ENCODE peak calls at places on chromosomes 6 and 20, in four cellular contexts. One of them, this sample, is unnamed.

GRCh38 chr6:44926556-44926955 is 401.6 kb upstream of the RUNX2 start:
- DNase-seq in HL-60: no peak
- DNase-seq in K562: no peak
- DNase-seq in GM12878: no peak
- DNase-seq in this sample: no peak

GRCh38 chr20:50915424-50915823 is 15.8 kb downstream of the ADNP start:
- DNase-seq in HL-60: no peak
- DNase-seq in K562: no peak
- DNase-seq in GM12878: no peak
- DNase-seq in this sample: no peak

GRCh38 chr6:118893882-118894424 is at the start of gene ASF1A:
- DNase-seq in HL-60: peak; percentile 99
- DNase-seq in K562: peak; percentile 99
- DNase-seq in GM12878: peak; percentile 87
- DNase-seq in this sample: peak; percentile 54

GRCh38 chr6:121597654-121598053 is 162.2 kb downstream of the GJA1 start:
- DNase-seq in HL-60: no peak
- DNase-seq in K562: no peak
- DNase-seq in GM12878: no peak
- DNase-seq in this sample: no peak

GRCh38 chr6:72622094-72622540 is 253 bp downstream of the KCNQ5 start:
- DNase-seq in HL-60: peak; percentile 70
- DNase-seq in K562: peak; percentile 34
- DNase-seq in GM12878: no peak
- DNase-seq in this sample: no peak

GRCh38 chr6:11734861-11735652 is 43.5 kb downstream of the ADTRP start:
- DNase-seq in HL-60: peak; percentile 36
- DNase-seq in K562: no peak
- DNase-seq in GM12878: no peak
- DNase-seq in this sample: no peak

GRCh38 chr6:3749390-3749978 is 2.0 kb downstream of the PXDC1 start:
- DNase-seq in HL-60: no peak
- DNase-seq in K562: no peak
- DNase-seq in GM12878: no peak
- DNase-seq in this sample: no peak

GRCh38 chr6:164731539-164731938 is 577.9 kb downstream of the C6orf118 start:
- DNase-seq in HL-60: no peak
- DNase-seq in K562: no peak
- DNase-seq in GM12878: no peak
- DNase-seq in this sample: no peak

GRCh38 chr6:25872804-25873203 is 1.2 kb downstream of the SLC17A3 start:
- DNase-seq in HL-60: no peak
- DNase-seq in K562: no peak
- DNase-seq in GM12878: no peak
- DNase-seq in this sample: no peak

GRCh38 chr6:30640481-30640880 is 6.5 kb upstream of the C6orf136 start:
- DNase-seq in HL-60: no peak
- DNase-seq in K562: no peak
- DNase-seq in GM12878: no peak
- DNase-seq in this sample: no peak

GRCh38 chr6:72826744-72827438 is 205.0 kb downstream of the KCNQ5 start:
- DNase-seq in HL-60: no peak
- DNase-seq in K562: no peak
- DNase-seq in GM12878: no peak
- DNase-seq in this sample: no peak

GRCh38 chr6:104940238-104940880 is 16.5 kb upstream of the LIN28B start:
- DNase-seq in HL-60: no peak
- DNase-seq in K562: no peak
- DNase-seq in GM12878: no peak
- DNase-seq in this sample: no peak

GRCh38 chr6:26408828-26409730 is 7.0 kb downstream of the BTN3A1 start:
- DNase-seq in HL-60: no peak
- DNase-seq in K562: no peak
- DNase-seq in GM12878: no peak
- DNase-seq in this sample: no peak

GRCh38 chr6:111918825-111919224 is 45.6 kb upstream of the FYN start:
- DNase-seq in HL-60: no peak
- DNase-seq in K562: no peak
- DNase-seq in GM12878: no peak
- DNase-seq in this sample: no peak

GRCh38 chr6:135869857-135870256 is 18.4 kb downstream of the PDE7B start:
- DNase-seq in HL-60: no peak
- DNase-seq in K562: no peak
- DNase-seq in GM12878: no peak
- DNase-seq in this sample: no peak

GRCh38 chr20:38764563-38765355 is 16.5 kb downstream of the ACTR5 start:
- DNase-seq in HL-60: peak; percentile 69
- DNase-seq in K562: peak; percentile 16
- DNase-seq in GM12878: no peak
- DNase-seq in this sample: no peak

GRCh38 chr6:36745836-36746235 is 48.2 kb downstream of the RAB44 start:
- DNase-seq in HL-60: no peak
- DNase-seq in K562: no peak
- DNase-seq in GM12878: no peak
- DNase-seq in this sample: no peak

GRCh38 chr6:19297880-19298279 is 539.3 kb upstream of the ID4 start:
- DNase-seq in HL-60: no peak
- DNase-seq in K562: no peak
- DNase-seq in GM12878: no peak
- DNase-seq in this sample: no peak

GRCh38 chr6:142152731-142153130 is 5.7 kb downstream of the VTA1 start:
- DNase-seq in HL-60: no peak
- DNase-seq in K562: no peak
- DNase-seq in GM12878: no peak
- DNase-seq in this sample: no peak

GRCh38 chr6:150766201-150766997 is 99.1 kb upstream of the MTHFD1L start:
- DNase-seq in HL-60: no peak
- DNase-seq in K562: no peak
- DNase-seq in GM12878: no peak
- DNase-seq in this sample: no peak

DNA sequence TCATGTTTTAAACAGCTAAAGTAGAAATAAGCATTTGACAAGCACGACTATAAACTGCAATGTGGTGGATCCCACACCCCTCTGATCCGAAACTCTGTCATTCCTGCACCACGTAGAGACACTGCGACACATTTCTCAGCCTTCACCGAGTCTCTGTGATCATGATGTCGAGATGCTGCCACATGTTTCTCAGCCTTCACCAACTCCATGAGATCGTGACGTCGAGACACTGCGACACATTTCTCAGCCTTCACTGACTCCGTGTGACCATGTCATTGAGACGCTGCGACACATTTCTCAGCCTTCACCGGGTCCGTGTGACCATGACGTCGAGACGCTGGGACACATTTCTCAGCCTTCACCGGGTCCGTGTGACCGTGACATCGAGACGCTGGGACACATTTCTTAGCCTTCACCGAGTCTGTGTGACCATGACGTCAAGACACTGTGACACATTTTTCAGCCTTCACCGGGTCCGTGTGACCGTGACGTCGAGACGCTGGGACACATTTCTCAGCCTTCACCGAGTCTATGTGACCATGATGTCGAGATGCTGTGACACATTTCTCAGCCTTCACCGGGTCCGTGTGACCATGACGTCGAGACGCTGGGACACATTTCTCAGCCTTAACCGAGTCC is 143.0 kb downstream of the TTLL2 start:
- DNase-seq in HL-60: no peak
- DNase-seq in K562: peak; percentile 52
- DNase-seq in GM12878: no peak
- DNase-seq in this sample: no peak
- TF ChIP-seq SPI1 in HL-60: no peak
- TF ChIP-seq SPI1 in K562: no peak
- TF ChIP-seq SPI1 in GM12878: no peak
- TF ChIP-seq SPI1 in this sample: no peak

GRCh38 chr6:56481957-56482356 is 160.7 kb downstream of the DST start:
- DNase-seq in HL-60: no peak
- DNase-seq in K562: no peak
- DNase-seq in GM12878: no peak
- DNase-seq in this sample: no peak

GRCh38 chr6:56483929-56484328 is 158.8 kb downstream of the DST start:
- DNase-seq in HL-60: no peak
- DNase-seq in K562: no peak
- DNase-seq in GM12878: no peak
- DNase-seq in this sample: no peak

GRCh38 chr6:56480246-56480645 is 162.4 kb downstream of the DST start:
- DNase-seq in HL-60: no peak
- DNase-seq in K562: no peak
- DNase-seq in GM12878: no peak
- DNase-seq in this sample: no peak

GRCh38 chr6:56484669-56485068 is 158.0 kb downstream of the DST start:
- DNase-seq in HL-60: no peak
- DNase-seq in K562: no peak
- DNase-seq in GM12878: no peak
- DNase-seq in this sample: no peak

GRCh38 chr6:56482525-56482924 is 160.2 kb downstream of the DST start:
- DNase-seq in HL-60: no peak
- DNase-seq in K562: no peak
- DNase-seq in GM12878: no peak
- DNase-seq in this sample: no peak
- TF ChIP-seq SPI1 in HL-60: no peak
- TF ChIP-seq SPI1 in K562: no peak
- TF ChIP-seq SPI1 in GM12878: no peak
- TF ChIP-seq SPI1 in this sample: no peak

GRCh38 chr6:143163621-143164020 is 102.9 kb downstream of the AIG1 start:
- DNase-seq in HL-60: no peak
- DNase-seq in K562: peak; percentile 57
- DNase-seq in GM12878: no peak
- DNase-seq in this sample: no peak

GRCh38 chr6:143167224-143167623 is 106.5 kb downstream of the AIG1 start:
- DNase-seq in HL-60: no peak
- DNase-seq in K562: peak; percentile 54
- DNase-seq in GM12878: no peak
- DNase-seq in this sample: no peak

GRCh38 chr6:143166247-143166695 is 105.6 kb downstream of the AIG1 start:
- DNase-seq in HL-60: no peak
- DNase-seq in K562: peak; percentile 52
- DNase-seq in GM12878: no peak
- DNase-seq in this sample: no peak

GRCh38 chr6:143165315-143165855 is 104.7 kb downstream of the AIG1 start:
- DNase-seq in HL-60: no peak
- DNase-seq in K562: peak; percentile 61
- DNase-seq in GM12878: no peak
- DNase-seq in this sample: no peak

DNA sequence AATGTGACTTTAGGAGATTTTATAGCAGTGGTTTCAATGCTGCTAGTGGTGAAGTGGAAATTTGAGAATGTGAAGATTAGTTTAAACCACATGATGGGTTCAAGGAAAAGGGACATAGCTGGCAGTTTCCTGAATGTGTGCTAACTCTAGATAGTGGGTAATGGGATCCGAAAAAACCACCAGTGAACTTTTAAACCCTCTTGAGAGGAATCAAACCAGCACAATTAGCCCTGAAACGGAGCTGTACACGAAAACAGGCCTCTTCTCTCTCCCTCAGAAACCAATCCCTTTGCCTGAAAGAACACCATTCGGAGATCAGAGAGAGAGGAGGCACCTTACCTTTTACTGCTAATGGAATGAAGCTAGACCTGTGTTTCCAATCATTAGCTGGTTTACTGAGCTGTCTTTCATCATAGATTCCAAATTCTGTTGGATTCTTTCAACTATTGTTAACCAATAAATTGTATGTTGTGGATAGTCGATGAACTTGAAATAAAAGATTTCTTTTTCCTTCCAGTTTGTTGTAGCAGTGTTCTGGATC is 103.9 kb downstream of the AIG1 start:
- DNase-seq in HL-60: no peak
- DNase-seq in K562: peak; percentile 95
- DNase-seq in GM12878: no peak
- DNase-seq in this sample: no peak
- TF ChIP-seq SPI1 in HL-60: no peak
- TF ChIP-seq SPI1 in K562: no peak
- TF ChIP-seq SPI1 in GM12878: no peak
- TF ChIP-seq SPI1 in this sample: no peak

GRCh38 chr20:62921119-62921687 is 5.1 kb downstream of the DIDO1 start:
- DNase-seq in HL-60: peak; percentile 72
- DNase-seq in K562: peak; percentile 79
- DNase-seq in GM12878: no peak
- DNase-seq in this sample: no peak
- TF ChIP-seq SPI1 in HL-60: no peak
- TF ChIP-seq SPI1 in K562: no peak
- TF ChIP-seq SPI1 in GM12878: no peak
- TF ChIP-seq SPI1 in this sample: no peak

GRCh38 chr6:16031278-16031981 is 97.5 kb upstream of the MYLIP start:
- DNase-seq in HL-60: peak; percentile 3
- DNase-seq in K562: peak; percentile 98
- DNase-seq in GM12878: no peak
- DNase-seq in this sample: no peak
- TF ChIP-seq SPI1 in HL-60: no peak
- TF ChIP-seq SPI1 in K562: no peak
- TF ChIP-seq SPI1 in GM12878: no peak
- TF ChIP-seq SPI1 in this sample: no peak

GRCh38 chr20:19756756-19757486 is 1.1 kb upstream of the RIN2 start:
- DNase-seq in HL-60: no peak
- DNase-seq in K562: no peak
- DNase-seq in GM12878: no peak
- DNase-seq in this sample: no peak

GRCh38 chr20:19757487-19757972 is 528 bp upstream of the RIN2 start:
- DNase-seq in HL-60: no peak
- DNase-seq in K562: no peak
- DNase-seq in GM12878: no peak
- DNase-seq in this sample: no peak

GRCh38 chr20:19757973-19758887 is at the start of gene RIN2:
- DNase-seq in HL-60: no peak
- DNase-seq in K562: no peak
- DNase-seq in GM12878: no peak
- DNase-seq in this sample: no peak

GRCh38 chr20:19760371-19760721 is 2.3 kb downstream of the RIN2 start:
- DNase-seq in HL-60: no peak
- DNase-seq in K562: no peak
- DNase-seq in GM12878: no peak
- DNase-seq in this sample: no peak

DNA sequence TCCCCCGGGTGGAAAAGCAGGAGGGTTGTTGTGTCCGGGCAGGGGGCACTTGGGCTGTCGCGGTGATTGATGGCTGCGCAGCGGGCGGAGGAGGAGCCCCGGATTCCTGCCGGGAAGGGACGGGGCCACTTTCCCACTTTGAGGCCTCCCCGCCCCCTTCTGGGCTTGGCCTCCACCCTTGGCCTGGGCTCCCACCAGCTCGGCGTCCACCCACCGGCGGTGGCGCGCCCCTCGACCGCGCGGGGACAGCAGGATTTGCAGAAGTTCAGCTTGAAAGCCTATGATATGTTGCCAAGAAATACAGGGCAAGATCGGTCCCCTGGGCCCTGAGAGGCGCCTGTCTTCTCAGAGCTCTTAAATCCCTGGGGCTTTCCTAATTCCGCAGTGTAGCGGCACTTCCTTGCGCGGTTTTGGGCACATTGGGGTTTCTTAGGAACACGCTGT is 852 bp downstream of the RIN2 start:
- DNase-seq in HL-60: no peak
- DNase-seq in K562: no peak
- DNase-seq in GM12878: no peak
- DNase-seq in this sample: no peak
- TF ChIP-seq SPI1 in HL-60: no peak
- TF ChIP-seq SPI1 in K562: no peak
- TF ChIP-seq SPI1 in GM12878: no peak
- TF ChIP-seq SPI1 in this sample: no peak

GRCh38 chr6:157068691-157069228 is 254.6 kb downstream of the TMEM242 start:
- DNase-seq in HL-60: no peak
- DNase-seq in K562: no peak
- DNase-seq in GM12878: peak; percentile 89
- DNase-seq in this sample: peak; percentile 10
- TF ChIP-seq SPI1 in HL-60: no peak
- TF ChIP-seq SPI1 in K562: no peak
- TF ChIP-seq SPI1 in GM12878: peak; percentile 54
- TF ChIP-seq SPI1 in this sample: peak; percentile 67